ENCODE peak calls at places on chromosomes 3 and 15, in five cellular contexts. V is putamen; I is HCEC 1CT; O is mesendoderm; B is stimulated activated effector memory CD8-positive, alpha-beta T cell treated with anti-CD3 and anti-CD28 coated beads, Interleukin-12 subunit alpha, Interleukin-12 subunit beta, amount 100 ng/mL, for 72 hours. T is an unnamed sample.

GRCh38 chr15:71149645-71150557 is 34.6 kb downstream of the THSD4 start:
- DNase-seq in V (no peak), I (no peak), O (no peak), B (no peak), T (no peak)

GRCh38 chr3:126116526-126116925 is 32.6 kb upstream of the SLC41A3 start:
- DNase-seq in V (no peak), I (no peak), O (no peak), B (no peak), T (no peak)

GRCh38 chr3:11386413-11387155 is 114.4 kb downstream of the ATG7 start:
- DNase-seq in V (no peak), I (no peak), O (no peak), B (no peak), T (no peak)

GRCh38 chr15:77021803-77022381 is 27.0 kb downstream of the PSTPIP1 start:
- DNase-seq in V (no peak), I (peak; percentile 56), O (no peak), B (no peak), T (peak; percentile 61)

GRCh38 chr15:83940136-83940535 is 286.2 kb downstream of the ADAMTSL3 start:
- DNase-seq in V (no peak), I (no peak), O (no peak), B (no peak), T (no peak)

GRCh38 chr15:89409993-89410767 is 75.6 kb upstream of the POLG start:
- DNase-seq in V (no peak), I (no peak), O (no peak), B (no peak), T (no peak)

GRCh38 chr15:80507638-80508316 is 103.6 kb downstream of the ARNT2 start:
- DNase-seq in V (no peak), I (peak; percentile 75), O (no peak), B (no peak), T (no peak)

GRCh38 chr3:55692958-55693558 is 206.0 kb upstream of the WNT5A start:
- DNase-seq in V (no peak), I (no peak), O (no peak), B (no peak), T (no peak)

GRCh38 chr15:26433060-26433459 is 339.8 kb downstream of the GABRB3 start:
- DNase-seq in V (no peak), I (no peak), O (no peak), B (no peak), T (no peak)

GRCh38 chr3:76372497-76372896 is 587.1 kb upstream of the ZNF717 start:
- DNase-seq in V (no peak), I (peak; percentile 64), O (no peak), B (no peak), T (no peak)

GRCh38 chr15:40046721-40047412 is 7.9 kb upstream of the SRP14 start:
- DNase-seq in V (no peak), I (peak; percentile 84), O (no peak), B (no peak), T (no peak)

GRCh38 chr3:32705232-32705631 is 20.2 kb downstream of the CNOT10 start:
- DNase-seq in V (no peak), I (no peak), O (peak; percentile 83), B (no peak), T (no peak)

GRCh38 chr3:46665763-46666470 is 27.6 kb downstream of the ALS2CL start:
- DNase-seq in V (no peak), I (no peak), O (no peak), B (no peak), T (no peak)

GRCh38 chr3:47496892-47497291 is 16.6 kb downstream of the ELP6 start:
- DNase-seq in V (no peak), I (no peak), O (no peak), B (no peak), T (no peak)

GRCh38 chr3:158788446-158788845 is 13.4 kb upstream of the MFSD1 start:
- DNase-seq in V (no peak), I (peak; percentile 65), O (no peak), B (no peak), T (no peak)

GRCh38 chr15:74170845-74171578 is 2.5 kb upstream of the ISLR start:
- DNase-seq in V (no peak), I (no peak), O (no peak), B (no peak), T (no peak)

GRCh38 chr15:65335278-65336055 is 31.0 kb downstream of the RNU5B-1 start:
- DNase-seq in V (no peak), I (no peak), O (no peak), B (no peak), T (no peak)

GRCh38 chr3:23923786-23924185 is 6.9 kb downstream of the RPL15 start:
- DNase-seq in V (no peak), I (no peak), O (no peak), B (no peak), T (no peak)